ENCODE peak calls at places on chromosomes 11 and 22, in seven cellular contexts. One of them, this sample, is unnamed.

GRCh38 chr22:33659423-33659822 is 260.9 kb downstream of the LARGE1 start:
- DNase-seq in AG04450: no peak
- DNase-seq in psoas muscle: no peak
- DNase-seq in GM20000: no peak
- DNase-seq in epithelial cell of proximal tubule: no peak
- DNase-seq in body of pancreas: no peak
- DNase-seq in upper lobe of right lung: no peak
- DNase-seq in this sample: no peak

GRCh38 chr11:79393362-79394043 is 47.3 kb downstream of the TENM4 start:
- DNase-seq in AG04450: no peak
- DNase-seq in psoas muscle: no peak
- DNase-seq in GM20000: no peak
- DNase-seq in epithelial cell of proximal tubule: no peak
- DNase-seq in body of pancreas: no peak
- DNase-seq in upper lobe of right lung: no peak
- DNase-seq in this sample: no peak

GRCh38 chr11:626475-627272 is at the start of gene SCT:
- DNase-seq in AG04450: no peak
- DNase-seq in psoas muscle: no peak
- DNase-seq in GM20000: no peak
- DNase-seq in epithelial cell of proximal tubule: no peak
- DNase-seq in body of pancreas: peak
- DNase-seq in upper lobe of right lung: no peak
- DNase-seq in this sample: no peak

GRCh38 chr11:73173755-73174494 is 31.8 kb upstream of the FCHSD2 start:
- DNase-seq in AG04450: no peak
- DNase-seq in psoas muscle: peak
- DNase-seq in GM20000: no peak
- DNase-seq in epithelial cell of proximal tubule: no peak
- DNase-seq in body of pancreas: peak
- DNase-seq in upper lobe of right lung: no peak
- DNase-seq in this sample: peak

GRCh38 chr11:111046291-111046690 is 199.2 kb upstream of the POU2AF2 start:
- DNase-seq in AG04450: no peak
- DNase-seq in psoas muscle: no peak
- DNase-seq in GM20000: no peak
- DNase-seq in epithelial cell of proximal tubule: no peak
- DNase-seq in body of pancreas: no peak
- DNase-seq in upper lobe of right lung: no peak
- DNase-seq in this sample: no peak

GRCh38 chr22:19892249-19892879 is 37.7 kb upstream of the GNB1L start:
- DNase-seq in AG04450: no peak
- DNase-seq in psoas muscle: no peak
- DNase-seq in GM20000: peak
- DNase-seq in epithelial cell of proximal tubule: no peak
- DNase-seq in body of pancreas: no peak
- DNase-seq in upper lobe of right lung: no peak
- DNase-seq in this sample: peak

GRCh38 chr22:20429254-20430100 is 8.1 kb downstream of the SCARF2 start:
- DNase-seq in AG04450: no peak
- DNase-seq in psoas muscle: no peak
- DNase-seq in GM20000: peak
- DNase-seq in epithelial cell of proximal tubule: no peak
- DNase-seq in body of pancreas: peak
- DNase-seq in upper lobe of right lung: peak
- DNase-seq in this sample: peak

GRCh38 chr11:5369793-5370192 is 13.8 kb upstream of the OR51M1 start:
- DNase-seq in AG04450: peak
- DNase-seq in psoas muscle: no peak
- DNase-seq in GM20000: peak
- DNase-seq in epithelial cell of proximal tubule: no peak
- DNase-seq in body of pancreas: no peak
- DNase-seq in upper lobe of right lung: no peak
- DNase-seq in this sample: no peak

GRCh38 chr11:85682330-85683305 is 3.4 kb downstream of the CCDC89 start:
- DNase-seq in AG04450: peak
- DNase-seq in psoas muscle: peak
- DNase-seq in GM20000: peak
- DNase-seq in epithelial cell of proximal tubule: no peak
- DNase-seq in body of pancreas: peak
- DNase-seq in upper lobe of right lung: peak
- DNase-seq in this sample: peak

DNA sequence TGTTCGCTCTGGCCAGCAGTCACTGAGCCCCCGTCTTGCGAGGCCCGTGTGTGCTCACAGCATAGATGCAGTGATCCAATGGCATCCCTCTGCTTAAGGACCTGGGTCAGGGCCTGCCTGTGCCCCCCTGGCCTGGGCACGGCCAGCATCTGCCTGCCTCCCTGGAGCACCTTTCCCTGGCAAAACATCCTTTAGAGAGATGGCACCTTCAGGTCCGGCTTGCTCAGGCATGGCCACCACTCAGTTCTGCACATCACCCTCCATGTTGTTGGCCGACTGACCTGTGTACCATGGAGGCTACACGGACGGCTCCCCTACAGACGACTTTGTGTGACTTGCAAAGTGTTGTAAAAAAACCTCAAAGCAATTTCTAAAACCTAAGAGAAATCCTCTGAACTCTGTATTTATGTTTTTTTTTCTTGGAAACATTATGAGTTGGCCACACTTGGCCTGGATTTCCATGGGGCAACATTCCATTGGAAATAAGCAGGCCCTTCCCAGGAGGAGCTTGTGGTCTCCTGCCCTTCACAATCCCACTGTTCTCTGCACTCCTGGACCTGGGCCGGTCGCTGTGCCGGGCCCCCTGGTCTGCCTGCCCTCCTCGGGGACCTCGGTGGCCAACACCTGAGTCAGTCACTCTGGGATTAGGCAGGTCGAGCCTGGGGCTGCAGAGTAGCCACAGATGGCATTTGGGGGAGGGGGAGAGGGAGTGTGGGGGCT is 592.4 kb downstream of the TBC1D22A start:
- DNase-seq in AG04450: no peak
- DNase-seq in psoas muscle: no peak
- DNase-seq in GM20000: no peak
- DNase-seq in epithelial cell of proximal tubule: no peak
- DNase-seq in body of pancreas: no peak
- DNase-seq in upper lobe of right lung: no peak
- DNase-seq in this sample: no peak
- TF ChIP-seq CTCF in AG04450: no peak
- TF ChIP-seq CTCF in psoas muscle: no peak
- TF ChIP-seq CTCF in GM20000: no peak
- TF ChIP-seq CTCF in epithelial cell of proximal tubule: no peak
- TF ChIP-seq CTCF in body of pancreas: no peak
- TF ChIP-seq CTCF in upper lobe of right lung: no peak
- TF ChIP-seq CTCF in this sample: no peak

GRCh38 chr11:65891180-65892136 is 985 bp downstream of the CCDC85B start:
- DNase-seq in AG04450: no peak
- DNase-seq in psoas muscle: no peak
- DNase-seq in GM20000: no peak
- DNase-seq in epithelial cell of proximal tubule: no peak
- DNase-seq in body of pancreas: no peak
- DNase-seq in upper lobe of right lung: no peak
- DNase-seq in this sample: peak
- TF ChIP-seq CTCF in AG04450: peak
- TF ChIP-seq CTCF in psoas muscle: peak
- TF ChIP-seq CTCF in GM20000: peak
- TF ChIP-seq CTCF in epithelial cell of proximal tubule: no peak
- TF ChIP-seq CTCF in body of pancreas: no peak
- TF ChIP-seq CTCF in upper lobe of right lung: peak
- TF ChIP-seq CTCF in this sample: no peak

GRCh38 chr11:27646051-27646818 is 54.0 kb downstream of the BDNF start:
- DNase-seq in AG04450: no peak
- DNase-seq in psoas muscle: peak
- DNase-seq in GM20000: no peak
- DNase-seq in epithelial cell of proximal tubule: no peak
- DNase-seq in body of pancreas: no peak
- DNase-seq in upper lobe of right lung: no peak
- DNase-seq in this sample: no peak

GRCh38 chr11:27648840-27649239 is 51.4 kb downstream of the BDNF start:
- DNase-seq in AG04450: no peak
- DNase-seq in psoas muscle: no peak
- DNase-seq in GM20000: no peak
- DNase-seq in epithelial cell of proximal tubule: no peak
- DNase-seq in body of pancreas: no peak
- DNase-seq in upper lobe of right lung: no peak
- DNase-seq in this sample: no peak

GRCh38 chr11:27640954-27641353 is 59.3 kb downstream of the BDNF start:
- DNase-seq in AG04450: no peak
- DNase-seq in psoas muscle: no peak
- DNase-seq in GM20000: no peak
- DNase-seq in epithelial cell of proximal tubule: no peak
- DNase-seq in body of pancreas: no peak
- DNase-seq in upper lobe of right lung: no peak
- DNase-seq in this sample: no peak

GRCh38 chr11:27642954-27643353 is 57.3 kb downstream of the BDNF start:
- DNase-seq in AG04450: no peak
- DNase-seq in psoas muscle: no peak
- DNase-seq in GM20000: no peak
- DNase-seq in epithelial cell of proximal tubule: no peak
- DNase-seq in body of pancreas: no peak
- DNase-seq in upper lobe of right lung: no peak
- DNase-seq in this sample: no peak
- TF ChIP-seq CTCF in AG04450: no peak
- TF ChIP-seq CTCF in psoas muscle: no peak
- TF ChIP-seq CTCF in GM20000: no peak
- TF ChIP-seq CTCF in epithelial cell of proximal tubule: peak
- TF ChIP-seq CTCF in body of pancreas: no peak
- TF ChIP-seq CTCF in upper lobe of right lung: no peak
- TF ChIP-seq CTCF in this sample: no peak

DNA sequence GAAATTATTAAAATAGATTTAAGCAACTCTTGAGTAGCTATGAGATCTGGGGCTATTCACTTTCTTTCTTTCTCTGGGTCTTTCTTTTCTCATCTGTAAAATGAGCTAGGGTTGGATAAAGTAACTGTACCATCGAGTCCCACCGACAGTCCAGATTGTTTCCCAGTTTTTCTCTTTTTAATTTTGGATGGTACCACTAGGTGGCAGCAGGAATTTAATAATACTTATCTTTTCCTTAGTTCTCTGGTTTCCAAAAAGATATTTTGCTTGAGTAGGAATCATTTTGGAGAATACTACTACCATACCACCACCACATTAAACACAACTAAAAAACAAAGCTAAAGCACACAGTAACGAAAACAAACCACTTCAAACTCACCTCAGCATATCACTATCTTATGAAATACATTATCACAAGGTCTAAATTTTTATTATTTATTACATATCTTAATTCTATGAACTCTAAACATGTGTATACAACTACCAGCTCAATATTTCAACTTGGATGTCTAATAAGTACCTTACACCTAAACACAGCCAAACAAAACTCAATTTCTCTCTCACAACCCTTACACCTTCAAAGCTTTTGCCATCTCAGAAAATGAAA is 584.0 kb downstream of the KCNA4 start:
- DNase-seq in AG04450: no peak
- DNase-seq in psoas muscle: no peak
- DNase-seq in GM20000: peak
- DNase-seq in epithelial cell of proximal tubule: no peak
- DNase-seq in body of pancreas: no peak
- DNase-seq in upper lobe of right lung: no peak
- DNase-seq in this sample: no peak
- TF ChIP-seq CTCF in AG04450: peak
- TF ChIP-seq CTCF in psoas muscle: peak
- TF ChIP-seq CTCF in GM20000: peak
- TF ChIP-seq CTCF in epithelial cell of proximal tubule: peak
- TF ChIP-seq CTCF in body of pancreas: peak
- TF ChIP-seq CTCF in upper lobe of right lung: peak
- TF ChIP-seq CTCF in this sample: no peak

GRCh38 chr22:47168900-47169800 is 406.7 kb downstream of the TBC1D22A start:
- DNase-seq in AG04450: no peak
- DNase-seq in psoas muscle: peak
- DNase-seq in GM20000: no peak
- DNase-seq in epithelial cell of proximal tubule: no peak
- DNase-seq in body of pancreas: peak
- DNase-seq in upper lobe of right lung: peak
- DNase-seq in this sample: peak
- TF ChIP-seq CTCF in AG04450: peak
- TF ChIP-seq CTCF in psoas muscle: peak
- TF ChIP-seq CTCF in GM20000: no peak
- TF ChIP-seq CTCF in epithelial cell of proximal tubule: peak
- TF ChIP-seq CTCF in body of pancreas: no peak
- TF ChIP-seq CTCF in upper lobe of right lung: peak
- TF ChIP-seq CTCF in this sample: no peak

DNA sequence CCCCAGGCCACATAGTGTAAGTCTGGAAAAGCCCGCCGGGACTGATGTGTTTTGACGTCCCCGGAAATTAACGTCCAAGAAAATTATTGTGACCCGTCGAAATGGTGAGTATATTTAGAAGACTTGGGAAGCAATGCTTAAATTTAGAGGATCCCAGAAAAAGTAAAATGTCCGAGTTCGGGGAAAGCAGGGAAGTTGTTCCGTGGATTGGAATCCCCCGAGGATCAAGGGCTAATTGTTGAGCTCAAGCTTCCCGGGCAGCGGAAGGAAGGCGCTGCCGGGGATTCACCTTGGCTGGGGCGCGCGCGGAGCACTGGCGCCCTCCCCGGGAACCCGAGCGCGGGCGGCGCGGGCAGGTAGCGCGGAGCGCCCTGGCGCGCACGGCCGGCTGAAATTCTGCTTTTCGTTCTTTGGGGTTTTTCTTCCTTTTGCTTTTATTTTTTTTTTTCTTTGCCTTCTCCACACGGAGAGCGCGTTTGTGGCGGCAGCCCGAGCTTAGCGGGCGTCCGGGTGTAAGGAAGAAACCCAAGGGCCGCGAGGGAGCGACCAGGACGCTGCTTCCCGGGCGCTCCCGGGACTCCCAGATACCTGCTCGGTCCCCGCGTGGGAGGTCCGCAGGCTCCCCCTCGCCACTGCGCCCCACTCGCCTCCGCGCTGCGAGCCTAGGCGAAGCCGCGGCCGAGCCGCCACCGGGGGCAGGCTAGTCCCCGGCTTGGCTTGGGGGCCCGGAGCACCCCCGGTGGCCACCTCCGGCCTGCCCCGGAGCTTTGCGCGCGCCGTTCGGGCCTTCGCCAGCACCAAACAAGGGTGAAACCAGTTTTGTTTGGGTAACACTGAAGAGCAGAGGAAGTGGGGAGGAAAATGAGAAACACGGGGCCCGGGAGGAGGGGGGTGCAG is 4.7 kb upstream of the IGF2 start:
- DNase-seq in AG04450: no peak
- DNase-seq in psoas muscle: no peak
- DNase-seq in GM20000: no peak
- DNase-seq in epithelial cell of proximal tubule: no peak
- DNase-seq in body of pancreas: no peak
- DNase-seq in upper lobe of right lung: no peak
- DNase-seq in this sample: no peak
- TF ChIP-seq CTCF in AG04450: peak
- TF ChIP-seq CTCF in psoas muscle: no peak
- TF ChIP-seq CTCF in GM20000: no peak
- TF ChIP-seq CTCF in epithelial cell of proximal tubule: no peak
- TF ChIP-seq CTCF in body of pancreas: no peak
- TF ChIP-seq CTCF in upper lobe of right lung: no peak
- TF ChIP-seq CTCF in this sample: no peak